ENCODE peak calls at places on chromosomes 16 and 17, in four cellular contexts. One of them, this sample, is unnamed.

GRCh38 chr17:72407336-72408121 is 286.7 kb downstream of the SOX9 start:
- DNase-seq in AG04450: peak
- DNase-seq in coronary artery: no peak
- DNase-seq in cardiac fibroblast: peak
- DNase-seq in this sample: peak

GRCh38 chr17:46730026-46730425 is 88.5 kb downstream of the WNT3 start:
- DNase-seq in AG04450: no peak
- DNase-seq in coronary artery: no peak
- DNase-seq in cardiac fibroblast: no peak
- DNase-seq in this sample: no peak

GRCh38 chr16:4207683-4208528 is 34.0 kb downstream of the SRL start:
- DNase-seq in AG04450: no peak
- DNase-seq in coronary artery: no peak
- DNase-seq in cardiac fibroblast: no peak
- DNase-seq in this sample: no peak

GRCh38 chr17:21291862-21292261 is 7.4 kb downstream of the MAP2K3 start:
- DNase-seq in AG04450: no peak
- DNase-seq in coronary artery: no peak
- DNase-seq in cardiac fibroblast: no peak
- DNase-seq in this sample: no peak

GRCh38 chr16:56848056-56848936 is 16.7 kb upstream of the SLC12A3 start:
- DNase-seq in AG04450: no peak
- DNase-seq in coronary artery: no peak
- DNase-seq in cardiac fibroblast: peak
- DNase-seq in this sample: no peak

GRCh38 chr17:50268632-50269287 is 5.5 kb upstream of the TMEM92 start:
- DNase-seq in AG04450: no peak
- DNase-seq in coronary artery: peak
- DNase-seq in cardiac fibroblast: peak
- DNase-seq in this sample: no peak

GRCh38 chr16:15735610-15736009 is 85.6 kb downstream of the NDE1 start:
- DNase-seq in AG04450: no peak
- DNase-seq in coronary artery: no peak
- DNase-seq in cardiac fibroblast: no peak
- DNase-seq in this sample: no peak

GRCh38 chr17:53093386-53093785 is 729.3 kb upstream of the KIF2B start:
- DNase-seq in AG04450: no peak
- DNase-seq in coronary artery: no peak
- DNase-seq in cardiac fibroblast: no peak
- DNase-seq in this sample: no peak

GRCh38 chr16:27389272-27389961 is 12.6 kb upstream of the IL21R start:
- DNase-seq in AG04450: no peak
- DNase-seq in coronary artery: no peak
- DNase-seq in cardiac fibroblast: no peak
- DNase-seq in this sample: no peak

GRCh38 chr16:4260360-4260759 is 12.5 kb downstream of the TFAP4 start:
- DNase-seq in AG04450: no peak
- DNase-seq in coronary artery: no peak
- DNase-seq in cardiac fibroblast: no peak
- DNase-seq in this sample: no peak

GRCh38 chr17:54426287-54426886 is 474.3 kb upstream of the TOM1L1 start:
- DNase-seq in AG04450: no peak
- DNase-seq in coronary artery: no peak
- DNase-seq in cardiac fibroblast: no peak
- DNase-seq in this sample: no peak

GRCh38 chr17:39165844-39166349 is at the start of gene ARL5C:
- DNase-seq in AG04450: no peak
- DNase-seq in coronary artery: no peak
- DNase-seq in cardiac fibroblast: no peak
- DNase-seq in this sample: no peak

GRCh38 chr16:82008957-82009592 is 2.2 kb downstream of the SDR42E1 start:
- DNase-seq in AG04450: no peak
- DNase-seq in coronary artery: no peak
- DNase-seq in cardiac fibroblast: no peak
- DNase-seq in this sample: no peak

GRCh38 chr16:14576532-14576931 is 53.5 kb downstream of the PARN start:
- DNase-seq in AG04450: no peak
- DNase-seq in coronary artery: no peak
- DNase-seq in cardiac fibroblast: no peak
- DNase-seq in this sample: no peak

GRCh38 chr17:75864448-75864871 is 9.3 kb upstream of the WBP2 start:
- DNase-seq in AG04450: peak
- DNase-seq in coronary artery: peak
- DNase-seq in cardiac fibroblast: peak
- DNase-seq in this sample: no peak

GRCh38 chr17:49434821-49435581 is 20.3 kb upstream of the PHB1 start:
- DNase-seq in AG04450: no peak
- DNase-seq in coronary artery: peak
- DNase-seq in cardiac fibroblast: peak
- DNase-seq in this sample: no peak

GRCh38 chr16:7861891-7862585 is 529.4 kb downstream of the RBFOX1 start:
- DNase-seq in AG04450: no peak
- DNase-seq in coronary artery: no peak
- DNase-seq in cardiac fibroblast: no peak
- DNase-seq in this sample: no peak

GRCh38 chr16:57194512-57194911 is 8.4 kb downstream of the RSPRY1 start:
- DNase-seq in AG04450: peak
- DNase-seq in coronary artery: no peak
- DNase-seq in cardiac fibroblast: peak
- DNase-seq in this sample: peak

GRCh38 chr17:41521574-41522261 is 3.0 kb upstream of the KRT15 start:
- DNase-seq in AG04450: peak
- DNase-seq in coronary artery: no peak
- DNase-seq in cardiac fibroblast: peak
- DNase-seq in this sample: peak

GRCh38 chr17:26818736-26819135 is 475.2 kb upstream of the WSB1 start:
- DNase-seq in AG04450: peak
- DNase-seq in coronary artery: no peak
- DNase-seq in cardiac fibroblast: peak
- DNase-seq in this sample: no peak

GRCh38 chr17:79572136-79572915 is 38.5 kb downstream of the RBFOX3 start:
- DNase-seq in AG04450: no peak
- DNase-seq in coronary artery: no peak
- DNase-seq in cardiac fibroblast: no peak
- DNase-seq in this sample: no peak

GRCh38 chr16:25735645-25736044 is 43.9 kb downstream of the HS3ST4 start:
- DNase-seq in AG04450: no peak
- DNase-seq in coronary artery: no peak
- DNase-seq in cardiac fibroblast: no peak
- DNase-seq in this sample: no peak

GRCh38 chr16:7361416-7362129 is 28.9 kb downstream of the RBFOX1 start:
- DNase-seq in AG04450: no peak
- DNase-seq in coronary artery: no peak
- DNase-seq in cardiac fibroblast: no peak
- DNase-seq in this sample: no peak

GRCh38 chr17:32732900-32733299 is 144.0 kb downstream of the MYO1D start:
- DNase-seq in AG04450: no peak
- DNase-seq in coronary artery: no peak
- DNase-seq in cardiac fibroblast: no peak
- DNase-seq in this sample: no peak

GRCh38 chr16:55817236-55817912 is 15.5 kb downstream of the CES1 start:
- DNase-seq in AG04450: no peak
- DNase-seq in coronary artery: no peak
- DNase-seq in cardiac fibroblast: no peak
- DNase-seq in this sample: no peak

GRCh38 chr17:82446124-82446523 is 4.4 kb downstream of the CYBC1 start:
- DNase-seq in AG04450: no peak
- DNase-seq in coronary artery: no peak
- DNase-seq in cardiac fibroblast: no peak
- DNase-seq in this sample: no peak
- TF ChIP-seq CTCF in AG04450: no peak
- TF ChIP-seq CTCF in coronary artery: no peak
- TF ChIP-seq CTCF in cardiac fibroblast: no peak
- TF ChIP-seq CTCF in this sample: no peak

DNA sequence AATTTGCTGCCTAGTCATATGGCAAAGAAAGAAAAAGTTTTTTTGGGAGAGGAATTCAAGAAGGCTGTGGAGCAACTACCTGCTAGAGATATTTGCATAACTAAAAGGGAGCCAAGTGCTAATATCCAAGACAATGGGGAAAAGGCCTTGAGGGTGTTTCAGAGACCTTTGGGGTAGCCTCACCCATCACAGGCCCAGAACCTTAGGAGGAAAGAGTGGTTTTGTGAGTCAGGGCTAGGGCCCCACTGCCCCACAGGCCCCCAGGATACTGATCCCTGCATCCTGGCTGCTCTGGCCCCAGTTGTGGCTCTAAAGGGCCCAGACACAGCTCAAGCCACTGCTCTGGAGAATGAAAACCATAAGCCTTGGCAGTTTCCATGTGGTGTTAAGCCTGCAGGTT is 41.9 kb upstream of the SDK2 start:
- DNase-seq in AG04450: no peak
- DNase-seq in coronary artery: peak
- DNase-seq in cardiac fibroblast: no peak
- DNase-seq in this sample: no peak
- TF ChIP-seq CTCF in AG04450: no peak
- TF ChIP-seq CTCF in coronary artery: no peak
- TF ChIP-seq CTCF in cardiac fibroblast: no peak
- TF ChIP-seq CTCF in this sample: no peak

GRCh38 chr17:57210224-57210553 is 46.1 kb upstream of the MSI2 start:
- DNase-seq in AG04450: no peak
- DNase-seq in coronary artery: no peak
- DNase-seq in cardiac fibroblast: no peak
- DNase-seq in this sample: no peak

GRCh38 chr17:57213180-57213825 is 43.0 kb upstream of the MSI2 start:
- DNase-seq in AG04450: no peak
- DNase-seq in coronary artery: no peak
- DNase-seq in cardiac fibroblast: no peak
- DNase-seq in this sample: no peak

GRCh38 chr17:57215317-57215716 is 41.0 kb upstream of the MSI2 start:
- DNase-seq in AG04450: no peak
- DNase-seq in coronary artery: no peak
- DNase-seq in cardiac fibroblast: peak
- DNase-seq in this sample: no peak

GRCh38 chr17:57211010-57211411 is 45.3 kb upstream of the MSI2 start:
- DNase-seq in AG04450: no peak
- DNase-seq in coronary artery: no peak
- DNase-seq in cardiac fibroblast: no peak
- DNase-seq in this sample: no peak

DNA sequence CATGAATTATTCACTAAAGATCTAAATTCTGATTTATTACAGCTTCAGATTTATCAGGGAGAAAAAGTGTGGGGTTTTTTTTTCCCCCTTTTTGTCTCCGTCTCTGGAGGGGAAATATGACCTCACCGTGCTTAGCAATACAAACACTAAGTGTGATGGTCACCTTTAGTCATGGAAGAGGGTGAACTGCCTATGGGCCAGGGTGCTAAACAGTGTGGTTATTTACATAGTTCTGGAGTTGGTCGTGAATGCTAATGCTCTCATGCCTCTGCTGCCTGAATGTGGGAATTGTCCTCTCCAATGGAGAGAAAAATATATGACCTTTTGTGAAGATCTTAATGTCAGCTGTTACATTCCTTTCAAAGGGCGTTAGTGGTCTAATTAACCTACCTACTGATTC is 44.8 kb upstream of the MSI2 start:
- DNase-seq in AG04450: no peak
- DNase-seq in coronary artery: no peak
- DNase-seq in cardiac fibroblast: no peak
- DNase-seq in this sample: no peak
- TF ChIP-seq CTCF in AG04450: no peak
- TF ChIP-seq CTCF in coronary artery: no peak
- TF ChIP-seq CTCF in cardiac fibroblast: no peak
- TF ChIP-seq CTCF in this sample: no peak

GRCh38 chr17:19648475-19649406 is at the start of gene ALDH3A2:
- DNase-seq in AG04450: peak
- DNase-seq in coronary artery: peak
- DNase-seq in cardiac fibroblast: peak
- DNase-seq in this sample: peak
- TF ChIP-seq CTCF in AG04450: no peak
- TF ChIP-seq CTCF in coronary artery: no peak
- TF ChIP-seq CTCF in cardiac fibroblast: peak
- TF ChIP-seq CTCF in this sample: peak

DNA sequence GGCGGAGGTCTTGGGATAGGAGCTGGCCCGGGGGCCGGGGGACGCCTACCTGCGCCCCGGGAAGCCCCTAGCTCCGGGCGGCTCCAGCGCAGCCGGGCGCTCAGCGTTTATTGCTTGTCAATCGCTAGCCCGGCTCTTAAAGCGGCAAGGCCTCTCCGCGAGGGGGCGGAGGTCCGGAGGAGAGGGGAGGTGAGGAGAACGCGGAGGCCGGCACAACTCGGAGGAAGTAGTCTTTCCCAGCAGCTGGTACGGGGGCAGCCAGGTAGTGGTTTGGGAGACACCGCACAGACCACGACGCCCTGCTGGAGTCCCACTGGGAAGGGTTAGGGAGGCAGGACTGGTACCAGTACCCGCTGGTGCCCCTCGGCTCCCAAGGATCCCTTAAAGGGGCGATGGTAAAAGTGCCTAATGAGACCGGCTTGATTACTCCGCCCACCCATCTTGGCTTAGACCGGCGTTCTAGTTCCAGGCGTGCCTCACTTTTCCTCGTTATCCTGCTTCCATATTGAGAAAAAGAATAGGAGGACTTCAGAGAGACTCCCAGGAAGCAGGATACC is at the start of gene MPP2:
- DNase-seq in AG04450: peak
- DNase-seq in coronary artery: peak
- DNase-seq in cardiac fibroblast: peak
- DNase-seq in this sample: no peak
- TF ChIP-seq CTCF in AG04450: peak
- TF ChIP-seq CTCF in coronary artery: no peak
- TF ChIP-seq CTCF in cardiac fibroblast: peak
- TF ChIP-seq CTCF in this sample: peak

GRCh38 chr16:83402969-83403368 is 404.8 kb upstream of the HSBP1 start:
- DNase-seq in AG04450: no peak
- DNase-seq in coronary artery: no peak
- DNase-seq in cardiac fibroblast: peak
- DNase-seq in this sample: no peak

GRCh38 chr16:83397601-83398000 is 410.2 kb upstream of the HSBP1 start:
- DNase-seq in AG04450: no peak
- DNase-seq in coronary artery: no peak
- DNase-seq in cardiac fibroblast: no peak
- DNase-seq in this sample: no peak

GRCh38 chr16:83402160-83402794 is 405.5 kb upstream of the HSBP1 start:
- DNase-seq in AG04450: no peak
- DNase-seq in coronary artery: no peak
- DNase-seq in cardiac fibroblast: no peak
- DNase-seq in this sample: no peak

GRCh38 chr16:83403751-83404150 is 404.0 kb upstream of the HSBP1 start:
- DNase-seq in AG04450: no peak
- DNase-seq in coronary artery: no peak
- DNase-seq in cardiac fibroblast: peak
- DNase-seq in this sample: no peak

GRCh38 chr16:83400234-83400633 is 407.5 kb upstream of the HSBP1 start:
- DNase-seq in AG04450: no peak
- DNase-seq in coronary artery: no peak
- DNase-seq in cardiac fibroblast: no peak
- DNase-seq in this sample: no peak
- TF ChIP-seq CTCF in AG04450: no peak
- TF ChIP-seq CTCF in coronary artery: no peak
- TF ChIP-seq CTCF in cardiac fibroblast: no peak
- TF ChIP-seq CTCF in this sample: no peak

GRCh38 chr16:85528528-85529387 is 84.4 kb upstream of the GSE1 start:
- DNase-seq in AG04450: no peak
- DNase-seq in coronary artery: no peak
- DNase-seq in cardiac fibroblast: no peak
- DNase-seq in this sample: no peak
- TF ChIP-seq CTCF in AG04450: peak
- TF ChIP-seq CTCF in coronary artery: no peak
- TF ChIP-seq CTCF in cardiac fibroblast: peak
- TF ChIP-seq CTCF in this sample: peak

GRCh38 chr17:82871056-82871775 is 31.4 kb upstream of the ZNF750 start:
- DNase-seq in AG04450: no peak
- DNase-seq in coronary artery: no peak
- DNase-seq in cardiac fibroblast: peak
- DNase-seq in this sample: no peak
- TF ChIP-seq CTCF in AG04450: no peak
- TF ChIP-seq CTCF in coronary artery: no peak
- TF ChIP-seq CTCF in cardiac fibroblast: no peak
- TF ChIP-seq CTCF in this sample: no peak

This sample was measured in AG04449.